ENCODE peak calls at places on chromosomes 4 and X, in five cellular contexts. J is kidney glomerular epithelial cell, H is NCI-H460, N is aorta, V is caudate nucleus. W is an unnamed sample.

GRCh38 chrX:31092476-31092875 is 20.6 kb upstream of the FTHL17 start:
- DNase-seq in J (no peak), H (no peak), N (no peak), V (no peak), W (no peak)

GRCh38 chr4:74768857-74769525 is 25.3 kb downstream of the BTC start:
- DNase-seq in J (no peak), H (peak), N (no peak), V (no peak), W (no peak)

GRCh38 chr4:137534516-137534915 is 2.2 kb upstream of the PCDH18 start:
- DNase-seq in J (no peak), H (no peak), N (no peak), V (no peak), W (no peak)

GRCh38 chrX:34918856-34919255 is 23.7 kb upstream of the FAM47B start:
- DNase-seq in J (peak), H (peak), N (no peak), V (no peak), W (peak)

GRCh38 chr4:154082760-154083530 is 294.1 kb upstream of the SFRP2 start:
- DNase-seq in J (peak), H (no peak), N (no peak), V (no peak), W (no peak)

GRCh38 chr4:34009951-34010350 is 2234.4 kb downstream of the ARAP2 start:
- DNase-seq in J (no peak), H (no peak), N (no peak), V (no peak), W (no peak)

GRCh38 chr4:125198916-125199315 is 115.8 kb upstream of the FAT4 start:
- DNase-seq in J (no peak), H (peak), N (no peak), V (no peak), W (no peak)

GRCh38 chr4:38499101-38499500 is 164.9 kb upstream of the KLF3 start:
- DNase-seq in J (no peak), H (no peak), N (no peak), V (no peak), W (no peak)

GRCh38 chr4:13427599-13428325 is 56.4 kb downstream of the RAB28 start:
- DNase-seq in J (no peak), H (no peak), N (no peak), V (no peak), W (no peak)

GRCh38 chr4:181956502-181956901 is 286.7 kb upstream of the TENM3 start:
- DNase-seq in J (peak), H (no peak), N (no peak), V (no peak), W (no peak)

GRCh38 chr4:124713213-124713592 is 671 bp upstream of the ANKRD50 start:
- DNase-seq in J (peak), H (peak), N (peak), V (peak), W (no peak)

GRCh38 chr4:57426779-57427395 is 316.7 kb upstream of the IGFBP7 start:
- DNase-seq in J (peak), H (peak), N (peak), V (peak), W (peak)

GRCh38 chrX:123481908-123482873 is 250.7 kb downstream of the THOC2 start:
- DNase-seq in J (no peak), H (no peak), N (no peak), V (no peak), W (no peak)

GRCh38 chr4:119040711-119041185 is 94.9 kb upstream of the MYOZ2 start:
- DNase-seq in J (peak), H (no peak), N (no peak), V (no peak), W (no peak)

GRCh38 chr4:163556169-163556568 is 61.7 kb downstream of the TMA16 start:
- DNase-seq in J (no peak), H (peak), N (no peak), V (no peak), W (no peak)

GRCh38 chrX:97629597-97629985 is 745.9 kb downstream of the RPA4 start:
- DNase-seq in J (no peak), H (no peak), N (no peak), V (no peak), W (no peak)

GRCh38 chrX:153968754-153969124 is 2.9 kb downstream of the HCFC1 start:
- DNase-seq in J (no peak), H (no peak), N (peak), V (peak), W (no peak)

GRCh38 chr4:107072836-107073736 is 37.0 kb upstream of the DKK2 start:
- DNase-seq in J (no peak), H (no peak), N (no peak), V (no peak), W (no peak)

GRCh38 chrX:108123591-108124366 is 32.2 kb downstream of the ATG4A start:
- DNase-seq in J (no peak), H (no peak), N (no peak), V (no peak), W (no peak)

GRCh38 chrX:1754077-1754476 is 139.2 kb downstream of the ASMT start:
- DNase-seq in J (no peak), H (no peak), N (no peak), V (no peak), W (no peak)

GRCh38 chr4:19614171-19614570 is 637.5 kb upstream of the SLIT2 start:
- DNase-seq in J (no peak), H (no peak), N (no peak), V (no peak), W (no peak)

GRCh38 chrX:46703980-46704379 is 54.9 kb downstream of the SLC9A7 start:
- DNase-seq in J (no peak), H (no peak), N (no peak), V (no peak), W (no peak)

GRCh38 chrX:134254511-134254910 is 17.5 kb downstream of the CCDC160 start:
- DNase-seq in J (no peak), H (no peak), N (no peak), V (no peak), W (no peak)

GRCh38 chr4:24473309-24473721 is 111.0 kb downstream of the DHX15 start:
- DNase-seq in J (peak), H (no peak), N (no peak), V (no peak), W (no peak)

GRCh38 chrX:13646154-13646549 is 6.8 kb upstream of the TCEANC start:
- DNase-seq in J (peak), H (peak), N (peak), V (peak), W (no peak)

GRCh38 chr4:10587296-10587695 is 97.3 kb downstream of the CLNK start:
- DNase-seq in J (no peak), H (no peak), N (no peak), V (no peak), W (no peak)

GRCh38 chr4:3766791-3767561 is 791 bp downstream of the ADRA2C start:
- DNase-seq in J (no peak), H (no peak), N (no peak), V (no peak), W (no peak)

GRCh38 chr4:107913283-107913899 is 18.0 kb upstream of the CYP2U1 start:
- DNase-seq in J (peak), H (peak), N (no peak), V (no peak), W (peak)

GRCh38 chr4:130185123-130185522 is 1089.2 kb downstream of the C4orf33 start:
- DNase-seq in J (no peak), H (no peak), N (no peak), V (no peak), W (no peak)

GRCh38 chr4:55159851-55160250 is 34.5 kb upstream of the KDR start:
- DNase-seq in J (no peak), H (no peak), N (no peak), V (no peak), W (no peak)

GRCh38 chr4:75834095-75834771 is 68.0 kb downstream of the PPEF2 start:
- DNase-seq in J (no peak), H (no peak), N (no peak), V (no peak), W (no peak)

GRCh38 chr4:94827481-94828110 is 69.8 kb downstream of the BMPR1B start:
- DNase-seq in J (peak), H (peak), N (no peak), V (no peak), W (no peak)